ENCODE peak calls at places on chromosomes 1 and 21, in four cellular contexts. Q is left colon; U is PC-3; Y is stimulated activated naive CD8-positive, alpha-beta T cell treated with anti-CD3 and anti-CD28 coated beads, Interleukin-15, Interleukin-2, amounts not matched to agents 100 U/mL and 50 U/mL, for 24 hours. G is an unnamed sample.

GRCh38 chr1:61825398-61825797 is 83.1 kb downstream of the PATJ start:
- DNase-seq in Q (no peak), U (no peak), Y (no peak), G (no peak)

GRCh38 chr1:44819594-44820327 is 11.4 kb downstream of the BTBD19 start:
- DNase-seq in Q (peak), U (peak), Y (peak), G (peak)

GRCh38 chr1:118304722-118305344 is 119.8 kb upstream of the SPAG17 start:
- DNase-seq in Q (no peak), U (peak), Y (no peak), G (no peak)

GRCh38 chr1:38505950-38506349 is 353.6 kb downstream of the RRAGC start:
- DNase-seq in Q (no peak), U (no peak), Y (no peak), G (no peak)

GRCh38 chr21:31526040-31526439 is 133.5 kb upstream of the SOD1 start:
- DNase-seq in Q (no peak), U (peak), Y (no peak), G (no peak)

GRCh38 chr21:14054682-14055081 is 156.1 kb downstream of the LIPI start:
- DNase-seq in Q (no peak), U (no peak), Y (no peak), G (no peak)

GRCh38 chr1:35058990-35059389 is 20.2 kb upstream of the ZMYM1 start:
- DNase-seq in Q (no peak), U (no peak), Y (no peak), G (no peak)

GRCh38 chr21:43271452-43272020 is 102.7 kb downstream of the CRYAA start:
- DNase-seq in Q (no peak), U (no peak), Y (no peak), G (no peak)

GRCh38 chr1:238861342-238861741 is 525.0 kb upstream of the CHRM3 start:
- DNase-seq in Q (no peak), U (no peak), Y (no peak), G (no peak)

GRCh38 chr1:211113566-211113965 is 20.4 kb downstream of the KCNH1 start:
- DNase-seq in Q (no peak), U (no peak), Y (no peak), G (no peak)

GRCh38 chr1:178954937-178955336 is 70.8 kb upstream of the FAM20B start:
- DNase-seq in Q (no peak), U (no peak), Y (no peak), G (no peak)

GRCh38 chr1:178693368-178693767 is 31.7 kb upstream of the RALGPS2 start:
- DNase-seq in Q (no peak), U (no peak), Y (no peak), G (peak)

GRCh38 chr1:171566467-171566866 is 55.6 kb upstream of the MYOCOS start:
- DNase-seq in Q (no peak), U (peak), Y (no peak), G (no peak)

GRCh38 chr1:66925558-66925910 is 744 bp downstream of the MIER1 start:
- DNase-seq in Q (no peak), U (no peak), Y (no peak), G (no peak)

GRCh38 chr1:216898801-216899200 is 175.6 kb upstream of the ESRRG start:
- DNase-seq in Q (no peak), U (peak), Y (no peak), G (no peak)

GRCh38 chr1:207579436-207579799 is 65.5 kb upstream of the CR1L start:
- DNase-seq in Q (peak), U (peak), Y (peak), G (peak)

GRCh38 chr1:42620307-42620706 is 37.9 kb upstream of the PPIH start:
- DNase-seq in Q (no peak), U (no peak), Y (no peak), G (no peak)

GRCh38 chr1:31327381-31327780 is 30.5 kb downstream of the ZCCHC17 start:
- DNase-seq in Q (no peak), U (no peak), Y (no peak), G (no peak)

GRCh38 chr21:42313501-42313969 is 1.7 kb downstream of the TFF3 start:
- DNase-seq in Q (peak), U (no peak), Y (no peak), G (peak)

GRCh38 chr1:44354268-44354839 is 703 bp downstream of the ERI3 start:
- DNase-seq in Q (no peak), U (peak), Y (no peak), G (peak)

GRCh38 chr1:116958110-116958509 is 43.5 kb upstream of the CD101 start:
- DNase-seq in Q (no peak), U (no peak), Y (no peak), G (no peak)

GRCh38 chr1:89557443-89557820 is 32.8 kb downstream of the LRRC8B start:
- DNase-seq in Q (no peak), U (no peak), Y (no peak), G (no peak)

GRCh38 chr1:234737915-234738314 is 127.9 kb upstream of the IRF2BP2 start:
- DNase-seq in Q (no peak), U (no peak), Y (no peak), G (peak)

GRCh38 chr1:145961425-145962156 is 2.8 kb downstream of the ANKRD34A start:
- DNase-seq in Q (peak), U (peak), Y (peak), G (peak)

G was measured in thyroid gland.